ENCODE peak calls at places on chromosomes 5 and 9, in six cellular contexts. K is A549, G is DMS53, U is AG20443, O is T-cell, S is amniotic stem cell. W is an unnamed sample.

GRCh38 chr9:89923961-89924504 is 319.2 kb downstream of the GADD45G start:
- DNase-seq in G (peak), O (no peak), K (no peak), U (no peak), S (no peak), W (no peak)

GRCh38 chr5:128038641-128039040 is 44.9 kb upstream of the SLC12A2 start:
- DNase-seq in K (peak), S (no peak), U (peak), O (no peak), G (no peak), W (peak)

GRCh38 chr9:6008169-6008979 is 7.0 kb downstream of the RANBP6 start:
- DNase-seq in S (peak), G (peak), O (peak), U (peak), K (peak), W (peak)

GRCh38 chr9:135032041-135032835 is 55.2 kb upstream of the OLFM1 start:
- DNase-seq in O (no peak), K (no peak), G (no peak), S (no peak), U (no peak), W (no peak)

GRCh38 chr5:82405618-82406199 is 127.6 kb upstream of the RPS23 start:
- DNase-seq in S (peak), G (peak), U (peak), K (no peak), O (no peak), W (no peak)

GRCh38 chr5:176732736-176733585 is 77.4 kb upstream of the UNC5A start:
- DNase-seq in G (no peak), S (no peak), O (no peak), U (no peak), K (no peak), W (no peak)

GRCh38 chr9:132066057-132066456 is 13.6 kb downstream of the MED27 start:
- DNase-seq in S (no peak), G (no peak), O (no peak), K (no peak), U (no peak), W (no peak)

GRCh38 chr9:893843-894420 is 52.4 kb downstream of the DMRT1 start:
- DNase-seq in K (peak), S (peak), O (peak), G (peak), U (peak), W (no peak)

GRCh38 chr5:112245616-112246015 is 173.5 kb downstream of the EPB41L4A start:
- DNase-seq in K (no peak), U (no peak), S (no peak), O (no peak), G (no peak), W (no peak)

GRCh38 chr5:1152771-1153282 is 41.0 kb upstream of the SLC12A7 start:
- DNase-seq in S (no peak), K (no peak), U (no peak), G (no peak), O (no peak), W (no peak)

GRCh38 chr9:36207016-36207415 is 16.3 kb downstream of the CLTA start:
- DNase-seq in O (no peak), K (no peak), S (no peak), U (peak), G (no peak), W (no peak)

GRCh38 chr5:172564187-172564586 is 76.9 kb upstream of the NEURL1B start:
- DNase-seq in O (no peak), K (no peak), U (no peak), S (no peak), G (peak), W (no peak)

GRCh38 chr9:16485575-16486321 is 384.7 kb downstream of the BNC2 start:
- DNase-seq in O (no peak), K (no peak), G (no peak), U (no peak), S (no peak), W (no peak)

GRCh38 chr9:4769321-4770080 is 23.2 kb upstream of the RCL1 start:
- DNase-seq in S (no peak), O (no peak), U (peak), G (peak), K (no peak), W (no peak)

GRCh38 chr5:142012792-142013388 is at the start of gene GNPDA1:
- DNase-seq in K (peak), S (peak), O (peak), G (peak), U (peak), W (peak)

GRCh38 chr5:124888050-124888506 is 141.6 kb upstream of the ZNF608 start:
- DNase-seq in K (peak), G (peak), S (no peak), O (no peak), U (no peak), W (no peak)

GRCh38 chr5:29867155-29867554 is 1326.3 kb upstream of the CDH6 start:
- DNase-seq in O (no peak), U (no peak), S (no peak), G (no peak), K (no peak), W (no peak)

GRCh38 chr9:89658931-89659330 is 54.1 kb downstream of the GADD45G start:
- DNase-seq in S (no peak), O (no peak), U (no peak), G (no peak), K (no peak), W (no peak)

GRCh38 chr9:4933861-4934260 is 51.2 kb upstream of the JAK2 start:
- DNase-seq in O (no peak), U (no peak), S (no peak), K (no peak), G (no peak), W (no peak)

GRCh38 chr9:134534661-134535080 is 106.9 kb upstream of the COL5A1 start:
- DNase-seq in U (no peak), S (no peak), O (no peak), G (no peak), K (no peak), W (no peak)

GRCh38 chr5:139126711-139127111 is 71.5 kb downstream of the SIL1 start:
- DNase-seq in U (no peak), O (no peak), S (no peak), K (no peak), G (no peak), W (no peak)

GRCh38 chr5:114185274-114185673 is 176.6 kb upstream of the KCNN2 start:
- DNase-seq in S (no peak), G (no peak), U (peak), O (no peak), K (peak), W (no peak)

GRCh38 chr5:438481-438981 is 4.4 kb upstream of the EXOC3 start:
- DNase-seq in O (no peak), K (no peak), S (no peak), G (no peak), U (no peak), W (no peak)

GRCh38 chr5:17248999-17249634 is 31.7 kb downstream of the BASP1 start:
- DNase-seq in S (peak), O (no peak), U (peak), G (no peak), K (peak), W (no peak)

GRCh38 chr9:123562844-123563346 is 206.9 kb downstream of the CRB2 start:
- DNase-seq in G (no peak), O (no peak), K (no peak), U (peak), S (no peak), W (no peak)

GRCh38 chr9:14347408-14348224 is 33.7 kb upstream of the NFIB start:
- DNase-seq in K (peak), U (no peak), G (peak), S (no peak), O (no peak), W (no peak)

GRCh38 chr5:167217097-167217743 is 1074.2 kb upstream of the WWC1 start:
- DNase-seq in U (no peak), O (no peak), S (no peak), K (no peak), G (no peak), W (no peak)

GRCh38 chr5:153223376-153223775 is 267.1 kb upstream of the GRIA1 start:
- DNase-seq in G (no peak), O (no peak), S (no peak), K (no peak), U (no peak), W (no peak)

GRCh38 chr5:5221731-5222130 is 81.6 kb downstream of the ADAMTS16 start:
- DNase-seq in K (no peak), G (no peak), S (no peak), O (no peak), U (no peak), W (no peak)

GRCh38 chr5:53557386-53557785 is 3.1 kb upstream of the NDUFS4 start:
- DNase-seq in K (no peak), S (no peak), G (no peak), O (no peak), U (peak), W (no peak)

GRCh38 chr5:66743344-66743743 is 147.2 kb downstream of the MAST4 start:
- DNase-seq in K (no peak), O (no peak), G (no peak), S (no peak), U (no peak), W (no peak)

GRCh38 chr9:91945277-91946074 is 4.6 kb downstream of the ROR2 start:
- DNase-seq in O (no peak), S (no peak), G (no peak), U (peak), K (no peak), W (no peak)

GRCh38 chr5:101679816-101680215 is 616.3 kb downstream of the SLCO4C1 start:
- DNase-seq in U (peak), K (peak), S (no peak), O (no peak), G (no peak), W (no peak)

GRCh38 chr5:1035421-1036405 is 27.1 kb downstream of the NKD2 start:
- DNase-seq in K (no peak), G (peak), U (no peak), S (no peak), O (no peak), W (no peak)

GRCh38 chr5:27341342-27341741 is 303.0 kb upstream of the CDH9 start:
- DNase-seq in S (no peak), K (no peak), G (no peak), U (no peak), O (no peak), W (no peak)

GRCh38 chr9:126411225-126411947 is 84.8 kb downstream of the MVB12B start:
- DNase-seq in G (no peak), U (peak), O (peak), K (no peak), S (no peak), W (no peak)

GRCh38 chr9:21556581-21557427 is 74.7 kb upstream of the IFNE start:
- DNase-seq in O (no peak), G (no peak), U (no peak), S (no peak), K (no peak), W (no peak)

W was measured in GDM1.